ENCODE peak calls at places on chromosome 5, in ten cellular contexts. X is fibroblast of mammary gland; N is ovary; I is Panc1; B is endothelial cell of umbilical vein; A is cardiac muscle cell; U is CD8-positive, alpha-beta T cell; L is fibroblast of pulmonary artery; J is GM12865; W is GM13976. D is an unnamed sample.

GRCh38 chr5:143030349-143030748 is 260.2 kb downstream of the ARHGAP26 start:
- DNase-seq in W (no peak), X (no peak), U (no peak), J (no peak), B (no peak), L (no peak), N (no peak), I (no peak), A (no peak), D (no peak)

GRCh38 chr5:77180167-77181081 is 30.1 kb upstream of the PDE8B start:
- DNase-seq in X (no peak), J (no peak), A (peak), U (no peak), I (no peak), N (no peak), W (peak), B (no peak), L (no peak), D (no peak)

GRCh38 chr5:1127991-1128785 is 16.3 kb upstream of the SLC12A7 start:
- DNase-seq in U (no peak), B (no peak), W (no peak), A (no peak), X (no peak), I (no peak), N (no peak), L (peak), J (no peak), D (no peak)

GRCh38 chr5:149447373-149448367 is 68.6 kb upstream of the IL17B start:
- DNase-seq in X (no peak), N (no peak), L (peak), W (no peak), A (peak), U (no peak), B (peak), I (no peak), J (no peak), D (no peak)

GRCh38 chr5:140150201-140150600 is 24.5 kb downstream of the IGIP start:
- DNase-seq in L (no peak), N (no peak), I (no peak), X (no peak), A (no peak), W (no peak), J (no peak), U (no peak), B (no peak), D (no peak)

GRCh38 chr5:80406980-80407734 is 707 bp upstream of the ZFYVE16 start:
- DNase-seq in A (peak), I (no peak), X (peak), J (peak), U (peak), B (no peak), L (peak), N (peak), W (no peak), D (no peak)

GRCh38 chr5:87121315-87122170 is 146.1 kb upstream of the RASA1 start:
- DNase-seq in W (peak), J (peak), B (peak), I (peak), X (peak), N (no peak), U (peak), A (peak), L (peak), D (peak)

GRCh38 chr5:122478741-122479459 is 166.9 kb downstream of the SNCAIP start:
- DNase-seq in U (no peak), B (no peak), A (peak), X (peak), L (peak), J (no peak), I (no peak), W (no peak), N (no peak), D (no peak)

GRCh38 chr5:58060971-58061370 is 398.9 kb downstream of the PLK2 start:
- DNase-seq in B (no peak), W (no peak), X (peak), J (no peak), A (peak), N (no peak), I (no peak), U (no peak), L (peak), D (no peak)

GRCh38 chr5:100553209-100553608 is 18.0 kb downstream of the FAM174A start:
- DNase-seq in U (no peak), J (no peak), A (no peak), W (no peak), I (no peak), B (no peak), L (no peak), X (peak), N (no peak), D (no peak)

GRCh38 chr5:132256086-132256782 is 1.3 kb upstream of the PDLIM4 start:
- DNase-seq in I (no peak), L (no peak), B (no peak), A (no peak), U (no peak), J (no peak), N (peak), X (no peak), W (no peak), D (peak)

GRCh38 chr5:35668320-35668719 is 50.7 kb downstream of the SPEF2 start:
- DNase-seq in L (no peak), A (no peak), W (no peak), B (no peak), I (no peak), J (peak), U (no peak), X (no peak), N (no peak), D (no peak)

GRCh38 chr5:128197911-128198522 is 114.5 kb downstream of the SLC12A2 start:
- DNase-seq in A (no peak), J (peak), U (no peak), B (no peak), L (no peak), W (no peak), X (no peak), N (no peak), I (no peak), D (no peak)

GRCh38 chr5:145976431-145977155 is 40.2 kb downstream of the SH3RF2 start:
- DNase-seq in L (peak), I (no peak), W (no peak), X (no peak), U (no peak), N (no peak), A (peak), B (peak), J (peak), D (no peak)

GRCh38 chr5:138504799-138505198 is 38.2 kb downstream of the ETF1 start:
- DNase-seq in U (no peak), J (no peak), B (peak), X (no peak), N (no peak), A (no peak), W (no peak), L (peak), I (no peak), D (no peak)

GRCh38 chr5:132501961-132502931 is 11.7 kb upstream of the IRF1 start:
- DNase-seq in J (no peak), L (no peak), B (no peak), W (no peak), A (no peak), N (no peak), U (no peak), I (no peak), X (peak), D (no peak)

GRCh38 chr5:71591100-71591499 is 4.0 kb downstream of the MCCC2 start:
- DNase-seq in L (no peak), X (no peak), J (no peak), A (no peak), I (no peak), N (no peak), B (no peak), U (no peak), W (no peak), D (no peak)

GRCh38 chr5:27311544-27311943 is 273.2 kb upstream of the CDH9 start:
- DNase-seq in I (no peak), J (no peak), A (peak), U (no peak), X (peak), W (no peak), L (peak), B (no peak), N (no peak), D (no peak)

GRCh38 chr5:52007230-52007858 is 624.1 kb downstream of the ISL1 start:
- DNase-seq in N (no peak), B (peak), U (no peak), X (peak), W (no peak), J (peak), L (peak), I (peak), A (peak), D (peak)

GRCh38 chr5:1004598-1005361 is 3.8 kb upstream of the NKD2 start:
- DNase-seq in X (peak), J (no peak), L (peak), W (no peak), U (peak), A (peak), N (peak), I (no peak), B (peak), D (no peak)

GRCh38 chr5:149792963-149793362 is 62.9 kb downstream of the PPARGC1B start:
- DNase-seq in X (peak), J (no peak), W (no peak), L (no peak), U (no peak), N (no peak), B (no peak), I (no peak), A (no peak), D (no peak)

GRCh38 chr5:156137482-156137881 is 189.5 kb upstream of the SGCD start:
- DNase-seq in A (no peak), W (no peak), J (no peak), N (no peak), U (no peak), X (peak), I (no peak), L (no peak), B (no peak), D (no peak)

DNA sequence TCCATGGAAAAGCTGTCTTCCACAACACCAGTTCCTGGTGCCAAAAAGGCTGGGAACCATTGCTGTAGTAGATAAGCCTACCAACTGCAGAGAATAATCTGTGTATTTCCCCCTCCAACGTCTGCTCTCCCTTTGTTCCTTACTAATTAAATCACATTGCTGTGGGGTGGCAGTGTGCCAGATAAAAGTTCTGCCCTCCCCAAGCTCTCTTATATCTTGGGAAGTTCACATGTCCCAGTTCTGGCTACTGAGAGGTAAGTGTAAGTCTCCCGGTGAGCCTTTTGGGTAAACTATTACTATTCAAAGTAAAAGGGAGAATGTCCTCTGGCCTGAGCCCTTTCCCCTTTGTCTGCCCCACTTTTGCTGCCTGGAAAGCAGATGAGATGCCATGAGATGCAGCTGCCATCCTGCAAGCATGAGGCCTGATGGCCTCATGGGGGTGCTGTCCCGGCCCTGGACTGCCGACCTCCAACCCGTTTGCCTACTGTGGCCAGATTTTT is 14.7 kb downstream of the ENC1 start:
- DNase-seq in J (no peak), L (peak), A (peak), N (no peak), B (peak), W (no peak), X (peak), U (no peak), I (no peak), D (no peak)
- TF ChIP-seq CTCF in J (no peak), L (peak), A (peak), N (no peak), B (peak), W (no peak), X (no peak), U (no peak), I (peak), D (no peak)

GRCh38 chr5:53733853-53734252 is 173.4 kb downstream of the NDUFS4 start:
- DNase-seq in N (no peak), L (no peak), I (no peak), U (no peak), W (no peak), B (no peak), A (no peak), J (peak), X (no peak), D (no peak)
- TF ChIP-seq CTCF in N (no peak), L (no peak), I (no peak), U (no peak), W (no peak), B (no peak), A (no peak), J (no peak), X (no peak), D (no peak)

GRCh38 chr5:73311291-73312110 is 137.1 kb downstream of the FOXD1 start:
- DNase-seq in L (peak), X (peak), J (no peak), B (no peak), U (no peak), W (no peak), N (no peak), I (no peak), A (peak), D (no peak)

GRCh38 chr5:73312872-73313510 is 135.6 kb downstream of the FOXD1 start:
- DNase-seq in X (no peak), I (no peak), A (no peak), J (no peak), N (no peak), W (no peak), B (no peak), L (no peak), U (no peak), D (no peak)

GRCh38 chr5:73314395-73315195 is 134.0 kb downstream of the FOXD1 start:
- DNase-seq in I (no peak), W (no peak), L (no peak), U (no peak), B (no peak), J (no peak), N (no peak), X (no peak), A (no peak), D (no peak)

GRCh38 chr5:73307645-73308346 is 134.8 kb downstream of the TMEM174 start:
- DNase-seq in X (no peak), N (no peak), U (no peak), I (no peak), A (no peak), L (no peak), B (no peak), W (no peak), J (no peak), D (no peak)

DNA sequence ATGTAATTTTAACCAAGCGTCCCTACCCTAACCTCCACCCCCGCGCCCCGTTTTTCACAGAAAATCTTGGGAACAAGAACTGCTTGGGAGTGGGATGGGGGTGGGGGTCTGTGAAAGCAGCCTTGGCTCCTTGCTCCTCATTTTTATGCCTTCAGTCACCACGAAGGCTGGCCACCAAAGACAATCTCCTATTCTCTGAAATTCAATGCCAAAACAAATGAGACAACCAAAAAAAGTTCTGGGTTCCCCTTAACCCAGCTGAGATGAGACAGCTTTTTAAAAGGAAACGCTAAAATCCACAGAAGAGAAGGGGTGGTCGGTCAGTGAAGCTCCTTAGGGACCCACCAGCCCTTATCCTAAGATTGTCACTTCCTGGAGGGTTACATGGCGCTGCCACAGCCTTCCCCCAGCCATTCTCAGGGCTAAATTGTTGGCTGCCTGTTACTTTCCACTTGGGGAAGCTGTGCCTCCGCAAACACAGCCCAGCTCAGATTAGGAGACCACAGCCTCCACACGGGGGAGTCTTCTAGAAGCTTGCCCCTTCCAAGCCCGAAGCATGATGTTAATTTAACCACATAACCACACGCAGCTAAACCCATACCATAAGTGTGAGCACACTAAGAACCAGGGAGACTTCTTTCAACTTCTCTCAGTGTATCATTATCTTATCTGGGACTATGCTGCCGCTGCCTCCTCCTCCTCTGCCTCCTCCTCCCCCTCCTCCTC is 136.3 kb downstream of the FOXD1 start:
- DNase-seq in U (peak), I (no peak), B (no peak), L (peak), A (peak), J (peak), X (peak), W (no peak), N (no peak), D (no peak)
- TF ChIP-seq CTCF in U (no peak), I (peak), B (peak), L (peak), A (peak), J (peak), X (peak), W (no peak), N (no peak), D (peak)

GRCh38 chr5:176575066-176575465 is 25.9 kb downstream of the CDHR2 start:
- DNase-seq in X (no peak), B (no peak), J (no peak), A (no peak), L (no peak), W (no peak), I (no peak), N (no peak), U (no peak), D (no peak)

GRCh38 chr5:176577312-176578176 is 28.4 kb downstream of the CDHR2 start:
- DNase-seq in X (no peak), J (no peak), N (no peak), A (no peak), B (no peak), U (no peak), L (no peak), W (no peak), I (no peak), D (no peak)

GRCh38 chr5:176575488-176576422 is 26.6 kb downstream of the CDHR2 start:
- DNase-seq in X (no peak), N (no peak), A (no peak), L (no peak), B (no peak), I (no peak), U (no peak), J (no peak), W (no peak), D (no peak)

GRCh38 chr5:176573564-176574296 is 24.6 kb downstream of the CDHR2 start:
- DNase-seq in J (peak), W (peak), A (peak), L (peak), N (peak), U (peak), I (no peak), X (peak), B (peak), D (peak)

GRCh38 chr5:176574297-176574591 is 25.1 kb downstream of the CDHR2 start:
- DNase-seq in B (no peak), J (no peak), L (no peak), W (no peak), U (no peak), X (no peak), N (no peak), A (no peak), I (no peak), D (no peak)
- TF ChIP-seq CTCF in B (no peak), J (no peak), L (no peak), W (no peak), U (no peak), X (no peak), N (no peak), A (no peak), I (peak), D (no peak)

GRCh38 chr5:172844577-172844838 is 10.5 kb downstream of the ERGIC1 start:
- DNase-seq in X (no peak), A (no peak), I (no peak), W (no peak), B (no peak), L (no peak), J (no peak), U (no peak), N (no peak), D (no peak)

GRCh38 chr5:172845190-172845975 is 11.3 kb downstream of the ERGIC1 start:
- DNase-seq in N (no peak), B (no peak), L (no peak), J (no peak), I (no peak), W (no peak), A (no peak), U (no peak), X (no peak), D (no peak)

GRCh38 chr5:172846249-172846648 is 12.2 kb downstream of the ERGIC1 start:
- DNase-seq in L (no peak), J (no peak), A (no peak), W (no peak), N (no peak), U (no peak), B (no peak), X (no peak), I (no peak), D (no peak)

GRCh38 chr5:172846677-172847076 is 12.6 kb downstream of the ERGIC1 start:
- DNase-seq in J (no peak), U (no peak), I (no peak), B (peak), L (no peak), W (no peak), X (no peak), A (no peak), N (no peak), D (no peak)

GRCh38 chr5:172843825-172844576 is 9.9 kb downstream of the ERGIC1 start:
- DNase-seq in X (no peak), U (no peak), I (no peak), N (no peak), J (no peak), B (no peak), L (no peak), A (no peak), W (no peak), D (no peak)
- TF ChIP-seq CTCF in X (no peak), U (no peak), I (no peak), N (no peak), J (no peak), B (no peak), L (no peak), A (no peak), W (no peak), D (no peak)

GRCh38 chr5:32587067-32587551 is 1.8 kb downstream of the SUB1 start:
- DNase-seq in N (no peak), I (no peak), B (no peak), L (no peak), A (no peak), U (no peak), X (no peak), W (no peak), J (no peak), D (no peak)

GRCh38 chr5:32584651-32585050 is 706 bp upstream of the SUB1 start:
- DNase-seq in L (no peak), N (no peak), U (no peak), W (no peak), X (no peak), J (peak), A (no peak), B (no peak), I (peak), D (no peak)

GRCh38 chr5:32585122-32585445 is 273 bp upstream of the SUB1 start:
- DNase-seq in W (no peak), X (no peak), I (no peak), J (no peak), L (no peak), B (no peak), A (no peak), N (no peak), U (no peak), D (no peak)

GRCh38 chr5:32586251-32586642 is 890 bp downstream of the SUB1 start:
- DNase-seq in N (no peak), X (no peak), J (no peak), I (no peak), A (no peak), B (no peak), U (no peak), W (no peak), L (no peak), D (peak)

GRCh38 chr5:32585446-32586250 is at the start of gene SUB1:
- DNase-seq in A (peak), I (peak), W (peak), N (peak), B (peak), L (peak), X (peak), U (peak), J (peak), D (peak)
- TF ChIP-seq CTCF in A (no peak), I (peak), W (no peak), N (no peak), B (no peak), L (no peak), X (no peak), U (no peak), J (no peak), D (peak)

D was measured in GM13977.